ENCODE peak calls at places on chromosomes 3 and 15, in four cellular contexts. D is T-cell, C is amygdala, V is NCI-H748 treated with DMSO at 0.1 percent for 48 hours. K is an unnamed sample.

GRCh38 chr3:29319798-29320197 is 38.9 kb downstream of the RBMS3 start:
- DNase-seq in C (no peak), D (no peak), V (no peak), K (no peak)

GRCh38 chr15:22887157-22887951 is 48.9 kb downstream of the NIPA2 start:
- DNase-seq in V (no peak), D (no peak), C (no peak), K (peak; percentile 44)

GRCh38 chr15:93040288-93041158 is 48.5 kb downstream of the RGMA start:
- DNase-seq in D (no peak), V (no peak), C (no peak), K (peak; percentile 15)

GRCh38 chr3:177493091-177493490 is 295.8 kb upstream of the TBL1XR1 start:
- DNase-seq in D (no peak), C (no peak), V (no peak), K (no peak)

GRCh38 chr15:44084171-44084570 is 110.9 kb downstream of the FRMD5 start:
- DNase-seq in D (no peak), V (no peak), C (no peak), K (no peak)

GRCh38 chr15:94381384-94381783 is 150.0 kb downstream of the MCTP2 start:
- DNase-seq in D (no peak), C (no peak), V (no peak), K (no peak)

GRCh38 chr3:97698691-97699090 is 65.9 kb upstream of the ARL6 start:
- DNase-seq in V (no peak), D (no peak), C (no peak), K (no peak)

GRCh38 chr15:35121611-35122359 is 36.7 kb upstream of the NANOGP8 start:
- DNase-seq in C (no peak), D (no peak), V (no peak), K (no peak)